ENCODE peak calls at places on chromosomes 11 and 22, in four cellular contexts. O, K, I and Y are unnamed samples.

GRCh38 chr11:75151346-75152047 is 590 bp downstream of the SLCO2B1 start:
- DNase-seq in K (no peak), I (no peak), O (no peak), Y (no peak)

GRCh38 chr11:60130496-60130895 is 42.0 kb downstream of the MS4A2 start:
- DNase-seq in K (peak; percentile 43), O (no peak), I (peak; percentile 88), Y (no peak)

GRCh38 chr11:27282141-27282590 is 80.8 kb downstream of the CCDC34 start:
- DNase-seq in I (no peak), O (peak; percentile 90), K (no peak), Y (no peak)

GRCh38 chr22:49210606-49211005 is 617.1 kb downstream of the BRD1 start:
- DNase-seq in O (no peak), I (no peak), K (peak; percentile 2), Y (no peak)

GRCh38 chr11:88538088-88538487 is 200.6 kb upstream of the CTSC start:
- DNase-seq in K (no peak), O (peak; percentile 56), I (no peak), Y (no peak)

GRCh38 chr11:2589538-2589934 is 110.3 kb downstream of the KCNQ1OT1 start:
- DNase-seq in I (no peak), O (no peak), K (peak; percentile 20), Y (no peak)

GRCh38 chr11:1202154-1202775 is 20.6 kb upstream of the MUC5B start:
- DNase-seq in O (no peak), K (peak; percentile 29), I (peak; percentile 23), Y (no peak)

GRCh38 chr11:68139395-68139794 is 18.2 kb upstream of the CHKA start:
- DNase-seq in O (no peak), K (no peak), I (no peak), Y (no peak)

GRCh38 chr11:67731583-67731982 is 57.2 kb upstream of the ALDH3B2 start:
- DNase-seq in K (no peak), O (no peak), I (peak; percentile 8), Y (no peak)

GRCh38 chr22:35258144-35258988 is 1.1 kb downstream of the HMGXB4 start:
- DNase-seq in I (peak; percentile 84), O (peak; percentile 11), K (peak; percentile 46), Y (no peak)

GRCh38 chr22:35921777-35922176 is 106.8 kb downstream of the RBFOX2 start:
- DNase-seq in O (peak; percentile 90), K (peak; percentile 69), I (peak; percentile 92), Y (peak; percentile 59)

GRCh38 chr22:36659762-36660509 is 43.6 kb downstream of the CACNG2 start:
- DNase-seq in I (peak; percentile 48), K (no peak), O (peak; percentile 88), Y (no peak)

GRCh38 chr11:94647926-94648325 is 80.8 kb downstream of the PIWIL4 start:
- DNase-seq in O (peak; percentile 20), K (no peak), I (peak; percentile 69), Y (no peak)

GRCh38 chr11:22734628-22735345 is 68.4 kb downstream of the GAS2 start:
- DNase-seq in I (no peak), O (no peak), K (no peak), Y (no peak)

GRCh38 chr11:1205121-1205986 is 17.5 kb upstream of the MUC5B start:
- DNase-seq in O (no peak), K (peak; percentile 23), I (no peak), Y (no peak)

GRCh38 chr22:35177811-35178210 is 79.5 kb upstream of the HMGXB4 start:
- DNase-seq in O (no peak), I (peak; percentile 35), K (peak; percentile 61), Y (no peak)

GRCh38 chr22:16968218-16968595 is 39.8 kb downstream of the GAB4 start:
- DNase-seq in I (no peak), K (no peak), O (no peak), Y (no peak)

GRCh38 chr11:59429924-59430516 is 3.8 kb upstream of the OR5A2 start:
- DNase-seq in O (peak; percentile 45), K (no peak), I (peak; percentile 77), Y (peak; percentile 48)

GRCh38 chr11:61193596-61193995 is 9.7 kb upstream of the PGA3 start:
- DNase-seq in K (peak; percentile 33), I (no peak), O (no peak), Y (no peak)

GRCh38 chr22:37139762-37140161 is 10.0 kb downstream of the IL2RB start:
- DNase-seq in O (no peak), K (no peak), I (peak; percentile 37), Y (no peak)

GRCh38 chr22:36364255-36365019 is 23.3 kb downstream of the MYH9 start:
- DNase-seq in K (no peak), I (no peak), O (no peak), Y (no peak)

GRCh38 chr11:1010551-1011319 is 25.8 kb downstream of the MUC6 start:
- DNase-seq in K (no peak), O (no peak), I (no peak), Y (no peak)

GRCh38 chr22:45807156-45807915 is 135.7 kb downstream of the ATXN10 start:
- DNase-seq in O (peak; percentile 60), K (no peak), I (no peak), Y (no peak)

GRCh38 chr11:22539851-22540376 is 85.7 kb downstream of the FANCF start:
- DNase-seq in K (no peak), O (peak; percentile 28), I (peak; percentile 32), Y (no peak)

GRCh38 chr11:112320668-112321067 is 60.0 kb upstream of the PLET1 start:
- DNase-seq in I (no peak), K (no peak), O (peak; percentile 89), Y (no peak)

GRCh38 chr11:15923169-15923568 is 433.2 kb downstream of the SOX6 start:
- DNase-seq in I (peak; percentile 67), O (no peak), K (no peak), Y (no peak)

GRCh38 chr22:29004647-29005371 is 56.8 kb downstream of the C22orf31 start:
- DNase-seq in K (peak; percentile 80), O (peak; percentile 15), I (peak; percentile 94), Y (no peak)

GRCh38 chr11:129814244-129814992 is 1.2 kb upstream of the TMEM45B start:
- DNase-seq in I (peak; percentile 22), O (no peak), K (no peak), Y (no peak)

GRCh38 chr11:16985297-16985696 is 28.9 kb downstream of the PLEKHA7 start:
- DNase-seq in K (no peak), I (no peak), O (no peak), Y (no peak)

GRCh38 chr22:21834869-21835268 is 32.6 kb downstream of the MAPK1 start:
- DNase-seq in I (no peak), O (no peak), K (no peak), Y (no peak)

GRCh38 chr11:101960231-101960630 is 43.9 kb upstream of the ANGPTL5 start:
- DNase-seq in O (no peak), I (no peak), K (no peak), Y (no peak)

GRCh38 chr11:5923789-5924188 is 18.3 kb upstream of the OR56A3 start:
- DNase-seq in O (no peak), K (no peak), I (peak; percentile 3), Y (no peak)

GRCh38 chr11:2535673-2536439 is 91.0 kb downstream of the KCNQ1 start:
- DNase-seq in I (no peak), O (no peak), K (no peak), Y (no peak)

GRCh38 chr11:131914299-131914902 is 544.0 kb downstream of the NTM start:
- DNase-seq in O (peak; percentile 44), I (no peak), K (no peak), Y (no peak)

GRCh38 chr11:124762624-124763155 is 600 bp upstream of the ESAM start:
- DNase-seq in I (no peak), K (peak; percentile 50), O (no peak), Y (no peak)

GRCh38 chr11:106399075-106399500 is 321.6 kb downstream of the AASDHPPT start:
- DNase-seq in O (peak; percentile 100), I (no peak), K (no peak), Y (no peak)

DNA sequence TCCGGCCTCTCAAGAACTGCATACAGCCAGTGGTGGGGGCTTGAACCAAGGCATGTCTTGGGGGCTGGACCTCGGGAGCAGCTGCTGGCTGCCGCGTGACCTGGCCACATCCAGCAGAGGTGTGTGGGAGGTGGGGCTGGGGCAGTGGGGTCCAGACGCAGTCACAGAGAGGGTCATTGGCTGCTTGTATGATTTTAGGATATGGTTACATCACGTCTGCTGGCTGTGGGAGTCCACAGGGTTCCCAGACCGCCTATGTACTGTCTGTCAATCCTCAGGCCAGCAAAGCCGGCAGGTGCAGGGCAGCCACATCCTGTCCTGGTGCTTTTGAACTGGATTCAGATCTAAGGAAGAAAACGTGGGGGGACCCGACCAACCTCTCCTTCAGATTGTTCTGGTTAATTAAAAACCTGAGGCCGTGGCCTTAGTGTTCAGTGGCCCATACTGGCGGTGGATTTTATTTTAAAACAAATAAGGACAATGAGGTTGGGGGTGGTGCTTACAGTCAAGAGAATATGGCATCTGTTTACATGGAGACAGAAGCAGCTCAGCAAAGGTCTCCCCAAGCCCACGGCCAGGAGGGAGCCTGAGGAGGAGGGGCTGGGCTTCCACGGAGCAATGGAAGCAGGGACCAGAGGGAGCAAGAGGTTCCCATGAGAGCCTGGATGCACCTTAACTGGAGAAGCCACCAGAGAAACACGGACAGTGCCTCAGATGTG is 426.0 kb downstream of the TBC1D22A start:
- DNase-seq in I (no peak), K (peak; percentile 19), O (no peak), Y (no peak)
- H3K56ac ChIP-seq in I (no peak overlapping the region), K (no peak overlapping the region), O (no peak overlapping the region), Y (no peak overlapping the region)

GRCh38 chr22:26646158-26646557 is 11.2 kb upstream of the MIAT start:
- DNase-seq in I (peak; percentile 36), O (peak; percentile 55), K (no peak), Y (no peak)

GRCh38 chr22:26648011-26648497 is 9.3 kb upstream of the MIAT start:
- DNase-seq in O (no peak), I (peak; percentile 30), K (peak; percentile 87), Y (peak; percentile 74)

GRCh38 chr22:26651840-26652239 is 5.5 kb upstream of the MIAT start:
- DNase-seq in O (no peak), I (no peak), K (no peak), Y (no peak)

GRCh38 chr22:26650722-26651421 is 6.5 kb upstream of the MIAT start:
- DNase-seq in K (no peak), O (no peak), I (no peak), Y (no peak)

GRCh38 chr22:26648761-26649363 is 8.5 kb upstream of the MIAT start:
- DNase-seq in O (no peak), K (no peak), I (no peak), Y (no peak)
- H3K56ac ChIP-seq in O (no peak overlapping the region), K (no peak overlapping the region), I (no peak overlapping the region), Y (peak overlapping the region; percentile 36)

GRCh38 chr11:72378704-72379383 is 55.5 kb downstream of the CLPB start:
- DNase-seq in O (peak; percentile 48), I (no peak), K (no peak), Y (no peak)
- H3K56ac ChIP-seq in O (no peak overlapping the region), I (no peak overlapping the region), K (no peak overlapping the region), Y (no peak overlapping the region)

DNA sequence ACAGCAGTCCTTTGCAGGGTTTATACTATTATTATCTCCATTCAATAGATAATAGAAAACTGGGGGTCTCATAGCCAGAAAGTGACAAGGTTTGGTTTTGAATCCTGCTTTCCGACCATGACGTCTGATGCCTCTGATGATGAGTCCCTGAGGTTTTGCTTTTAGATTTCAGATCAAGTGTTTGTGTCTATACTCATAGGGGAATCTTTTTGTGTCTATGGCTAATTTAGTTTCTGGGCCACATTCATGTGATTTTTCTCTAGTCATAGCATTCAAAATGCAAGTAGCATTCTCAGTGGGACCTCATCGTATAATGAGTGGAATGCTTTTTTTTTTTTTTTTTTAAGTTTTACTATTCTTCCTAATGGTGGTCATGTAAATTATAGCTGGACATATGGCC is 72.9 kb downstream of the TNRC6B start:
- DNase-seq in I (no peak), K (no peak), O (no peak), Y (no peak)
- H3K56ac ChIP-seq in I (no peak overlapping the region), K (no peak overlapping the region), O (no peak overlapping the region), Y (no peak overlapping the region)